ENCODE peak calls at places on chromosomes 1 and 21, in four cellular contexts. H, Y, D and W are unnamed samples.

GRCh38 chr1:150511551-150511950 is 3.6 kb downstream of the ECM1 start:
- DNase-seq in Y (no peak), D (no peak), H (no peak), W (no peak)

GRCh38 chr1:159889821-159890252 is 10.1 kb downstream of the CFAP45 start:
- DNase-seq in H (peak), Y (no peak), D (peak), W (no peak)

GRCh38 chr1:85374160-85374559 is 90.8 kb downstream of the DDAH1 start:
- DNase-seq in H (peak), D (no peak), Y (no peak), W (no peak)

GRCh38 chr21:33018707-33019455 is 6.9 kb upstream of the OLIG2 start:
- DNase-seq in H (no peak), D (no peak), Y (no peak), W (no peak)

GRCh38 chr21:35593000-35593502 is 467.3 kb downstream of the SETD4 start:
- DNase-seq in H (peak), Y (no peak), D (no peak), W (no peak)

GRCh38 chr1:212591922-212592321 is 16.6 kb upstream of the ATF3 start:
- DNase-seq in Y (no peak), H (no peak), D (no peak), W (no peak)

GRCh38 chr1:41673806-41674205 is 189.3 kb upstream of the EDN2 start:
- DNase-seq in H (peak), Y (no peak), D (no peak), W (no peak)

GRCh38 chr1:154352581-154353459 is 27.5 kb downstream of the ATP8B2 start:
- DNase-seq in D (peak), H (peak), Y (peak), W (peak)

GRCh38 chr1:39046811-39047210 is 20.7 kb downstream of the NDUFS5 start:
- DNase-seq in Y (no peak), D (no peak), H (no peak), W (no peak)

GRCh38 chr1:180234369-180235076 is 4.5 kb downstream of the LHX4 start:
- DNase-seq in D (no peak), H (no peak), Y (peak), W (peak)

GRCh38 chr1:119784127-119784781 is 15.5 kb upstream of the HMGCS2 start:
- DNase-seq in H (no peak), D (no peak), Y (peak), W (no peak)

GRCh38 chr1:164604541-164604940 is 45.6 kb downstream of the PBX1 start:
- DNase-seq in H (peak), D (no peak), Y (no peak), W (no peak)

GRCh38 chr1:34779526-34779925 is 1.5 kb upstream of the GJB3 start:
- DNase-seq in Y (peak), H (no peak), D (no peak), W (no peak)

GRCh38 chr21:46067505-46068201 is 30.3 kb upstream of the COL6A2 start:
- DNase-seq in Y (no peak), D (no peak), H (no peak), W (peak)

GRCh38 chr1:85406887-85407593 is 57.9 kb downstream of the DDAH1 start:
- DNase-seq in Y (peak), D (peak), H (peak), W (no peak)

GRCh38 chr1:12001249-12001917 is 17.9 kb upstream of the MIIP start:
- DNase-seq in H (peak), Y (peak), D (peak), W (peak)

GRCh38 chr1:1157033-1157365 is 16.7 kb upstream of the TTLL10 start:
- DNase-seq in H (no peak), D (no peak), Y (no peak), W (no peak)
- H4K8ac ChIP-seq in H (no peak), D (peak), Y (no peak), W (no peak)

GRCh38 chr1:161266096-161266679 is 7.6 kb downstream of the PCP4L1 start:
- DNase-seq in H (no peak), Y (no peak), D (no peak), W (no peak)
- H4K8ac ChIP-seq in H (no peak), Y (no peak), D (no peak), W (no peak)

GRCh38 chr1:54583307-54583686 is 35.3 kb downstream of the ACOT11 start:
- DNase-seq in D (no peak), Y (no peak), H (no peak), W (no peak)
- H4K8ac ChIP-seq in D (no peak), Y (no peak), H (no peak), W (no peak)

GRCh38 chr1:192706936-192707335 is 71.0 kb downstream of the RGS13 start:
- DNase-seq in D (no peak), H (peak), Y (no peak), W (no peak)
- H4K8ac ChIP-seq in D (no peak), H (no peak), Y (no peak), W (no peak)

DNA sequence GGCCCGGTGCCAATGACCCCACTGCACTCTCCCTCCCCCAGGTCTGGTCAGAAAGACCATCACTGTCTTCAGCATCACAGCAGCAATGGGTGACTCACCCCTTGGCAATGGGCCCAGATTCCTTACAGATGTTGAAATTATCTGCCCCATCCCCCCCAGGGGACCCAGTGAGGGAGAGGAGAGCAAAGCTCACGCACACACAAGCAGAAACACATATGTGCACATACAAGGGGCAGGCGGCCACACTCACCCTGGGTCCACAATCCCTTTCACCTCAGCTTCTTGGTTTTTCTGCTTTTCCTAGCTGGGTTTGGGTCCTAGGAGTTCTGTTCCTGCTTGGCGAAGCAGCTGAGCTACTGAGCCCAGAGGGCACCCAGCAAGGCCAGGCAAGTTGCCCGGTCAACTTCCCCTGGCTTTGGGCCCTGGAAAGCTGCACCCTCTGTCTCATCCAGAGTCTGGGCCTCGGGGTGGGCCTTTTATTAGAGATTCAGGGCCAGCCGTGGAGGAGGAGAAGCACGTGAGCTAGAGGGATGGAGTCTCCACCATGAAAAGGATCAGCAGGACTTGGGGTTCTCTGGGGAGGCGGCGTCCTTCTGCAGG is 2.6 kb downstream of the COL16A1 start:
- DNase-seq in D (no peak), Y (peak), H (peak), W (no peak)
- H4K8ac ChIP-seq in D (no peak), Y (peak), H (peak), W (no peak)

GRCh38 chr1:108860190-108860907 is 3.5 kb upstream of the AKNAD1 start:
- DNase-seq in H (no peak), D (no peak), Y (no peak), W (no peak)

GRCh38 chr1:108861566-108861965 is 4.7 kb upstream of the AKNAD1 start:
- DNase-seq in H (no peak), Y (no peak), D (no peak), W (no peak)

GRCh38 chr1:108862017-108862610 is 5.2 kb upstream of the AKNAD1 start:
- DNase-seq in Y (no peak), H (no peak), D (no peak), W (no peak)

GRCh38 chr1:108856994-108857393 is at the start of gene AKNAD1:
- DNase-seq in D (no peak), Y (no peak), H (no peak), W (no peak)

DNA sequence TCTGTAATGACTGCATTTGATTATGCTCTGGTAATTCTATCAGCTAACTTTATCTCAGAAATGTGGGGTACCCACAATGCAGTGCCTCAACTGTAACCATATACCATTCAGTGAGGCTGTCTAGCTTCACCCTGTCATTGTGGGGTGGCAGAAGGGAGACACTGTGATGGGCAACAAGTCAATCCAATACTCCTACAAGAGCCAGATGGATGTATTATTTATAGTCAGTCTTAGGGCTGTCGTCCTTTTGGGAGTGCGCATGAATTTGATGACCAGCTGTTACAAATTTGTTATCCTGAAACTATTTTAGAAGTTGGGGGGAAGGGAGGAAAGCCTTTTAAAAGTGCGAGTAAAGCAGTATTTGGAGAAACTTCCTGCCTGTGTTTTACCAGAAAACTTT is 1.6 kb upstream of the AKNAD1 start:
- DNase-seq in D (no peak), Y (no peak), H (no peak), W (no peak)
- H4K8ac ChIP-seq in D (no peak), Y (no peak), H (no peak), W (no peak)

GRCh38 chr1:227761621-227762230 is 26.5 kb downstream of the SNAP47 start:
- DNase-seq in Y (no peak), H (no peak), D (no peak), W (no peak)

GRCh38 chr1:227760377-227760776 is 25.1 kb downstream of the SNAP47 start:
- DNase-seq in H (no peak), Y (no peak), D (no peak), W (no peak)

GRCh38 chr1:227764019-227764391 is 28.8 kb downstream of the SNAP47 start:
- DNase-seq in D (no peak), H (peak), Y (peak), W (no peak)

GRCh38 chr1:227763246-227764018 is 28.2 kb downstream of the SNAP47 start:
- DNase-seq in D (no peak), H (no peak), Y (no peak), W (no peak)

GRCh38 chr1:227762231-227762911 is 27.1 kb downstream of the SNAP47 start:
- DNase-seq in D (peak), H (peak), Y (peak), W (peak)
- H4K8ac ChIP-seq in D (no peak), H (no peak), Y (no peak), W (no peak)

GRCh38 chr1:226984521-226985238 is 44.6 kb downstream of the COQ8A start:
- DNase-seq in Y (no peak), H (no peak), D (no peak), W (peak)
- H4K8ac ChIP-seq in Y (no peak), H (no peak), D (peak), W (no peak)